ENCODE peak calls at places on chromosomes 11 and 22, in ten cellular contexts. O is C1 segment of cervical spinal cord; R is stimulated activated effector memory CD8-positive, alpha-beta T cell treated with anti-CD3 and anti-CD28 coated beads, Interleukin-12 subunit alpha, Interleukin-12 subunit beta, amount 100 ng/mL, for 72 hours; H is HCEC 1CT; T is adipocyte; F is GM12864; L is heart left ventricle; P is endodermal cell; U is islet precursor cell; A is IMR-90. B is an unnamed sample.

GRCh38 chr11:65558785-65559509 is 788 bp upstream of the LTBP3 start:
- DNase-seq in O (peak; percentile 75), R (no peak), H (no peak), T (peak; percentile 65), F (no peak), L (peak; percentile 80), P (peak; percentile 70), U (no peak), A (peak; percentile 33), B (peak; percentile 94)

GRCh38 chr22:45472426-45472825 is 30.3 kb upstream of the FBLN1 start:
- DNase-seq in O (no peak), R (no peak), H (no peak), T (no peak), F (no peak), L (no peak), P (no peak), U (no peak), A (no peak), B (no peak)

GRCh38 chr11:19326499-19326898 is 85.8 kb upstream of the E2F8 start:
- DNase-seq in O (no peak), R (no peak), H (peak; percentile 43), T (peak; percentile 23), F (no peak), L (no peak), P (no peak), U (no peak), A (peak; percentile 29), B (no peak)

GRCh38 chr11:121613724-121614123 is 161.0 kb upstream of the SORL1-AS1 start:
- DNase-seq in O (no peak), R (no peak), H (no peak), T (peak; percentile 21), F (no peak), L (no peak), P (no peak), U (no peak), A (peak; percentile 69), B (no peak)

GRCh38 chr11:68099474-68100405 is 21.4 kb downstream of the CHKA start:
- DNase-seq in O (no peak), R (no peak), H (no peak), T (no peak), F (no peak), L (peak; percentile 50), P (peak; percentile 59), U (no peak), A (no peak), B (peak; percentile 71)

GRCh38 chr11:30914143-30914762 is 328.1 kb upstream of the MPPED2 start:
- DNase-seq in O (peak; percentile 21), R (no peak), H (no peak), T (peak; percentile 29), F (no peak), L (peak; percentile 53), P (peak; percentile 92), U (peak; percentile 93), A (peak; percentile 48), B (peak; percentile 86)

GRCh38 chr11:17412488-17413180 is 24.2 kb upstream of the KCNJ11 start:
- DNase-seq in O (no peak), R (no peak), H (no peak), T (no peak), F (no peak), L (no peak), P (no peak), U (no peak), A (no peak), B (no peak)

GRCh38 chr11:31910950-31911576 is 99.9 kb upstream of the PAX6 start:
- DNase-seq in O (no peak), R (no peak), H (no peak), T (no peak), F (no peak), L (no peak), P (no peak), U (no peak), A (no peak), B (no peak)

GRCh38 chr11:1090600-1091331 is 16.1 kb downstream of the MUC2 start:
- DNase-seq in O (no peak), R (no peak), H (no peak), T (no peak), F (no peak), L (no peak), P (no peak), U (no peak), A (no peak), B (peak; percentile 35)

GRCh38 chr11:116563028-116563712 is 209.6 kb downstream of the BUD13 start:
- DNase-seq in O (peak; percentile 68), R (no peak), H (no peak), T (peak; percentile 2), F (no peak), L (no peak), P (no peak), U (peak; percentile 68), A (peak; percentile 21), B (no peak)

GRCh38 chr11:18065572-18065971 is 19.5 kb upstream of the TPH1 start:
- DNase-seq in O (no peak), R (no peak), H (no peak), T (no peak), F (no peak), L (no peak), P (no peak), U (no peak), A (no peak), B (no peak)

GRCh38 chr11:81987829-81988472 is 745.7 kb downstream of the FAM181B start:
- DNase-seq in O (no peak), R (no peak), H (no peak), T (no peak), F (no peak), L (no peak), P (no peak), U (no peak), A (no peak), B (peak; percentile 76)

GRCh38 chr11:27253200-27253599 is 109.8 kb downstream of the CCDC34 start:
- DNase-seq in O (no peak), R (no peak), H (no peak), T (no peak), F (no peak), L (no peak), P (no peak), U (no peak), A (no peak), B (no peak)

GRCh38 chr11:126352934-126353801 is 2.3 kb upstream of the ST3GAL4 start:
- DNase-seq in O (no peak), R (peak; percentile 65), H (peak; percentile 83), T (peak; percentile 73), F (no peak), L (no peak), P (no peak), U (no peak), A (peak; percentile 75), B (no peak)

GRCh38 chr22:44567846-44568493 is 69.9 kb upstream of the RTL6 start:
- DNase-seq in O (no peak), R (peak; percentile 63), H (peak; percentile 22), T (peak; percentile 50), F (no peak), L (no peak), P (peak; percentile 85), U (no peak), A (peak; percentile 39), B (no peak)

GRCh38 chr11:100932474-100933100 is 197.0 kb downstream of the PGR start:
- DNase-seq in O (no peak), R (no peak), H (peak; percentile 45), T (peak; percentile 73), F (no peak), L (no peak), P (no peak), U (no peak), A (peak; percentile 55), B (no peak)

GRCh38 chr11:15940462-15941205 is 415.7 kb downstream of the SOX6 start:
- DNase-seq in O (no peak), R (no peak), H (no peak), T (no peak), F (no peak), L (no peak), P (no peak), U (no peak), A (no peak), B (no peak)

GRCh38 chr11:32817181-32817842 is 12.4 kb upstream of the PRRG4 start:
- DNase-seq in O (no peak), R (no peak), H (peak; percentile 87), T (no peak), F (no peak), L (no peak), P (no peak), U (no peak), A (no peak), B (no peak)

GRCh38 chr11:129998107-129998506 is 4.5 kb downstream of the PRDM10 start:
- DNase-seq in O (no peak), R (no peak), H (no peak), T (no peak), F (no peak), L (no peak), P (no peak), U (no peak), A (no peak), B (no peak)

GRCh38 chr11:45098929-45099328 is 47.5 kb upstream of the PRDM11 start:
- DNase-seq in O (no peak), R (peak; percentile 28), H (no peak), T (no peak), F (no peak), L (no peak), P (no peak), U (peak; percentile 40), A (no peak), B (no peak)

GRCh38 chr11:118406599-118407166 is 5.3 kb downstream of the ATP5MG start:
- DNase-seq in O (no peak), R (no peak), H (no peak), T (peak; percentile 22), F (no peak), L (peak; percentile 24), P (no peak), U (no peak), A (peak; percentile 39), B (no peak)

GRCh38 chr22:45082795-45083194 is 73.0 kb upstream of the PHF21B start:
- DNase-seq in O (no peak), R (no peak), H (peak; percentile 44), T (no peak), F (no peak), L (no peak), P (peak; percentile 87), U (no peak), A (no peak), B (no peak)

GRCh38 chr11:68354181-68354872 is 41.9 kb downstream of the LRP5 start:
- DNase-seq in O (no peak), R (no peak), H (peak; percentile 89), T (peak; percentile 91), F (no peak), L (peak; percentile 76), P (no peak), U (peak; percentile 87), A (peak; percentile 89), B (peak; percentile 94)

GRCh38 chr11:124583827-124584226 is 14.0 kb downstream of the OR8A1 start:
- DNase-seq in O (no peak), R (no peak), H (no peak), T (no peak), F (no peak), L (no peak), P (no peak), U (no peak), A (no peak), B (no peak)

GRCh38 chr11:8281266-8281665 is 17.6 kb upstream of the LMO1 start:
- DNase-seq in O (no peak), R (no peak), H (no peak), T (no peak), F (no peak), L (no peak), P (peak; percentile 12), U (peak; percentile 24), A (no peak), B (no peak)

GRCh38 chr22:28424427-28425080 is 255.1 kb downstream of the TTC28 start:
- DNase-seq in O (no peak), R (no peak), H (peak; percentile 80), T (peak; percentile 78), F (no peak), L (no peak), P (no peak), U (no peak), A (peak; percentile 85), B (no peak)

GRCh38 chr22:50105529-50106100 is 15.8 kb downstream of the MOV10L1 start:
- DNase-seq in O (no peak), R (no peak), H (peak; percentile 18), T (no peak), F (no peak), L (no peak), P (no peak), U (no peak), A (peak; percentile 64), B (no peak)

GRCh38 chr11:86192858-86193257 is 51.7 kb upstream of the EED start:
- DNase-seq in O (no peak), R (no peak), H (no peak), T (no peak), F (no peak), L (no peak), P (no peak), U (no peak), A (no peak), B (no peak)

B was measured in right cardiac atrium.